ENCODE peak calls at places on chromosomes 4 and X, in nine cellular contexts. One of them, this sample, is unnamed.

GRCh38 chr4:85058551-85058950 is 92.1 kb upstream of the WDFY3 start:
- DNase-seq in endodermal cell: no peak
- DNase-seq in endothelial cell of umbilical vein: no peak
- DNase-seq in choroid plexus epithelial cell: no peak
- DNase-seq in OCI-LY7: no peak
- DNase-seq in A549: no peak
- DNase-seq in cardiac fibroblast: no peak
- DNase-seq in fibroblast of mammary gland: no peak
- DNase-seq in dorsolateral prefrontal cortex: no peak
- DNase-seq in this sample: no peak

GRCh38 chr4:136281889-136282288 is 1250.4 kb downstream of the PCDH18 start:
- DNase-seq in endodermal cell: no peak
- DNase-seq in endothelial cell of umbilical vein: no peak
- DNase-seq in choroid plexus epithelial cell: no peak
- DNase-seq in OCI-LY7: no peak
- DNase-seq in A549: no peak
- DNase-seq in cardiac fibroblast: no peak
- DNase-seq in fibroblast of mammary gland: no peak
- DNase-seq in dorsolateral prefrontal cortex: no peak
- DNase-seq in this sample: no peak

GRCh38 chr4:139560396-139561084 is 4.5 kb upstream of the SETD7 start:
- DNase-seq in endodermal cell: peak
- DNase-seq in endothelial cell of umbilical vein: peak
- DNase-seq in choroid plexus epithelial cell: peak
- DNase-seq in OCI-LY7: peak
- DNase-seq in A549: no peak
- DNase-seq in cardiac fibroblast: no peak
- DNase-seq in fibroblast of mammary gland: no peak
- DNase-seq in dorsolateral prefrontal cortex: peak
- DNase-seq in this sample: no peak

GRCh38 chr4:119897260-119897659 is 169.4 kb downstream of the MAD2L1 start:
- DNase-seq in endodermal cell: no peak
- DNase-seq in endothelial cell of umbilical vein: no peak
- DNase-seq in choroid plexus epithelial cell: no peak
- DNase-seq in OCI-LY7: no peak
- DNase-seq in A549: no peak
- DNase-seq in cardiac fibroblast: no peak
- DNase-seq in fibroblast of mammary gland: no peak
- DNase-seq in dorsolateral prefrontal cortex: no peak
- DNase-seq in this sample: no peak

GRCh38 chr4:48162162-48162561 is 28.1 kb upstream of the TXK start:
- DNase-seq in endodermal cell: no peak
- DNase-seq in endothelial cell of umbilical vein: no peak
- DNase-seq in choroid plexus epithelial cell: peak
- DNase-seq in OCI-LY7: no peak
- DNase-seq in A549: no peak
- DNase-seq in cardiac fibroblast: peak
- DNase-seq in fibroblast of mammary gland: peak
- DNase-seq in dorsolateral prefrontal cortex: peak
- DNase-seq in this sample: no peak

GRCh38 chrX:111447298-111447697 is 35.3 kb upstream of the DCX start:
- DNase-seq in endodermal cell: peak
- DNase-seq in endothelial cell of umbilical vein: no peak
- DNase-seq in choroid plexus epithelial cell: peak
- DNase-seq in OCI-LY7: peak
- DNase-seq in A549: no peak
- DNase-seq in cardiac fibroblast: no peak
- DNase-seq in fibroblast of mammary gland: peak
- DNase-seq in dorsolateral prefrontal cortex: no peak
- DNase-seq in this sample: no peak

GRCh38 chr4:185902654-185903053 is 90.7 kb upstream of the SORBS2 start:
- DNase-seq in endodermal cell: no peak
- DNase-seq in endothelial cell of umbilical vein: no peak
- DNase-seq in choroid plexus epithelial cell: no peak
- DNase-seq in OCI-LY7: no peak
- DNase-seq in A549: no peak
- DNase-seq in cardiac fibroblast: no peak
- DNase-seq in fibroblast of mammary gland: peak
- DNase-seq in dorsolateral prefrontal cortex: no peak
- DNase-seq in this sample: peak

GRCh38 chr4:26803462-26803861 is 57.2 kb upstream of the STIM2 start:
- DNase-seq in endodermal cell: no peak
- DNase-seq in endothelial cell of umbilical vein: no peak
- DNase-seq in choroid plexus epithelial cell: no peak
- DNase-seq in OCI-LY7: no peak
- DNase-seq in A549: no peak
- DNase-seq in cardiac fibroblast: no peak
- DNase-seq in fibroblast of mammary gland: no peak
- DNase-seq in dorsolateral prefrontal cortex: peak
- DNase-seq in this sample: no peak

GRCh38 chr4:3494501-3494900 is 31.4 kb downstream of the DOK7 start:
- DNase-seq in endodermal cell: no peak
- DNase-seq in endothelial cell of umbilical vein: no peak
- DNase-seq in choroid plexus epithelial cell: no peak
- DNase-seq in OCI-LY7: no peak
- DNase-seq in A549: no peak
- DNase-seq in cardiac fibroblast: peak
- DNase-seq in fibroblast of mammary gland: no peak
- DNase-seq in dorsolateral prefrontal cortex: no peak
- DNase-seq in this sample: no peak

GRCh38 chr4:3493720-3494492 is 30.8 kb downstream of the DOK7 start:
- DNase-seq in endodermal cell: peak
- DNase-seq in endothelial cell of umbilical vein: no peak
- DNase-seq in choroid plexus epithelial cell: no peak
- DNase-seq in OCI-LY7: no peak
- DNase-seq in A549: no peak
- DNase-seq in cardiac fibroblast: no peak
- DNase-seq in fibroblast of mammary gland: no peak
- DNase-seq in dorsolateral prefrontal cortex: no peak
- DNase-seq in this sample: no peak

GRCh38 chr4:3491681-3492405 is 28.7 kb downstream of the DOK7 start:
- DNase-seq in endodermal cell: no peak
- DNase-seq in endothelial cell of umbilical vein: no peak
- DNase-seq in choroid plexus epithelial cell: no peak
- DNase-seq in OCI-LY7: no peak
- DNase-seq in A549: no peak
- DNase-seq in cardiac fibroblast: peak
- DNase-seq in fibroblast of mammary gland: peak
- DNase-seq in dorsolateral prefrontal cortex: no peak
- DNase-seq in this sample: no peak

GRCh38 chr4:3495341-3495975 is 32.4 kb downstream of the DOK7 start:
- DNase-seq in endodermal cell: peak
- DNase-seq in endothelial cell of umbilical vein: no peak
- DNase-seq in choroid plexus epithelial cell: no peak
- DNase-seq in OCI-LY7: no peak
- DNase-seq in A549: no peak
- DNase-seq in cardiac fibroblast: no peak
- DNase-seq in fibroblast of mammary gland: no peak
- DNase-seq in dorsolateral prefrontal cortex: no peak
- DNase-seq in this sample: no peak

GRCh38 chr4:3492741-3493719 is 29.9 kb downstream of the DOK7 start:
- DNase-seq in endodermal cell: no peak
- DNase-seq in endothelial cell of umbilical vein: no peak
- DNase-seq in choroid plexus epithelial cell: no peak
- DNase-seq in OCI-LY7: no peak
- DNase-seq in A549: no peak
- DNase-seq in cardiac fibroblast: peak
- DNase-seq in fibroblast of mammary gland: peak
- DNase-seq in dorsolateral prefrontal cortex: no peak
- DNase-seq in this sample: no peak
- H3K4me3 ChIP-seq in endodermal cell: no peak
- H3K4me3 ChIP-seq in endothelial cell of umbilical vein: no peak
- H3K4me3 ChIP-seq in choroid plexus epithelial cell: no peak
- H3K4me3 ChIP-seq in OCI-LY7: no peak
- H3K4me3 ChIP-seq in A549: no peak
- H3K4me3 ChIP-seq in cardiac fibroblast: no peak
- H3K4me3 ChIP-seq in fibroblast of mammary gland: no peak
- H3K4me3 ChIP-seq in dorsolateral prefrontal cortex: no peak
- H3K4me3 ChIP-seq in this sample: no peak

DNA sequence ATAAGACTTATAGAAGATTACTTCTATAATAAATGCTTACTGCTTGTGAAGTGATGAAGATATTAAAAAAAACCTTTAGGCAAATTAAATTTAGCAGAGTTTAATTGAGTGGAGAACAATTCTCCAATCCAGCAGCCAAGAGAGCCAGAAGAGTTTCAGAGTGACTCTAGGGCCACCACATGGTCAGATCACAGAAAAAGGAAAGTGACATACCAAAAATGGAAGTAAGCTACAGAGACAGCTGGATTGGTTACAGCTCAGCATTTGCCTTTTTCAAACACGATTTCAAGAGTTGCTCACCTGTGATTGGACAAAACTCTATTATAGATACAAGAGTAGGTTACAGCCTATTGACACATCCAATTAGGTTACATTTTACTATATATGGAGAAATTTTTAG is 79.0 kb upstream of the TRAM1L1 start:
- DNase-seq in endodermal cell: no peak
- DNase-seq in endothelial cell of umbilical vein: no peak
- DNase-seq in choroid plexus epithelial cell: no peak
- DNase-seq in OCI-LY7: no peak
- DNase-seq in A549: no peak
- DNase-seq in cardiac fibroblast: no peak
- DNase-seq in fibroblast of mammary gland: no peak
- DNase-seq in dorsolateral prefrontal cortex: no peak
- DNase-seq in this sample: no peak
- TF ChIP-seq CTCF in endodermal cell: peak
- TF ChIP-seq CTCF in endothelial cell of umbilical vein: no peak
- TF ChIP-seq CTCF in choroid plexus epithelial cell: no peak
- TF ChIP-seq CTCF in OCI-LY7: no peak
- TF ChIP-seq CTCF in A549: no peak
- TF ChIP-seq CTCF in cardiac fibroblast: no peak
- TF ChIP-seq CTCF in fibroblast of mammary gland: no peak
- TF ChIP-seq CTCF in dorsolateral prefrontal cortex: no peak
- TF ChIP-seq CTCF in this sample: no peak

GRCh38 chr4:53902786-53903185 is 161.6 kb downstream of the CHIC2 start:
- DNase-seq in endodermal cell: no peak
- DNase-seq in endothelial cell of umbilical vein: no peak
- DNase-seq in choroid plexus epithelial cell: no peak
- DNase-seq in OCI-LY7: no peak
- DNase-seq in A549: no peak
- DNase-seq in cardiac fibroblast: no peak
- DNase-seq in fibroblast of mammary gland: peak
- DNase-seq in dorsolateral prefrontal cortex: no peak
- DNase-seq in this sample: no peak

GRCh38 chr4:53906786-53907185 is 157.6 kb downstream of the CHIC2 start:
- DNase-seq in endodermal cell: no peak
- DNase-seq in endothelial cell of umbilical vein: no peak
- DNase-seq in choroid plexus epithelial cell: peak
- DNase-seq in OCI-LY7: no peak
- DNase-seq in A549: no peak
- DNase-seq in cardiac fibroblast: peak
- DNase-seq in fibroblast of mammary gland: no peak
- DNase-seq in dorsolateral prefrontal cortex: no peak
- DNase-seq in this sample: no peak

GRCh38 chr4:53907772-53908171 is 156.6 kb downstream of the CHIC2 start:
- DNase-seq in endodermal cell: no peak
- DNase-seq in endothelial cell of umbilical vein: no peak
- DNase-seq in choroid plexus epithelial cell: no peak
- DNase-seq in OCI-LY7: no peak
- DNase-seq in A549: no peak
- DNase-seq in cardiac fibroblast: no peak
- DNase-seq in fibroblast of mammary gland: no peak
- DNase-seq in dorsolateral prefrontal cortex: no peak
- DNase-seq in this sample: no peak

GRCh38 chr4:53905935-53906377 is 158.4 kb downstream of the CHIC2 start:
- DNase-seq in endodermal cell: peak
- DNase-seq in endothelial cell of umbilical vein: no peak
- DNase-seq in choroid plexus epithelial cell: peak
- DNase-seq in OCI-LY7: peak
- DNase-seq in A549: no peak
- DNase-seq in cardiac fibroblast: peak
- DNase-seq in fibroblast of mammary gland: peak
- DNase-seq in dorsolateral prefrontal cortex: peak
- DNase-seq in this sample: peak

GRCh38 chr4:53905281-53905934 is 159.0 kb downstream of the CHIC2 start:
- DNase-seq in endodermal cell: no peak
- DNase-seq in endothelial cell of umbilical vein: no peak
- DNase-seq in choroid plexus epithelial cell: peak
- DNase-seq in OCI-LY7: no peak
- DNase-seq in A549: no peak
- DNase-seq in cardiac fibroblast: peak
- DNase-seq in fibroblast of mammary gland: no peak
- DNase-seq in dorsolateral prefrontal cortex: no peak
- DNase-seq in this sample: no peak
- H3K4me3 ChIP-seq in endodermal cell: peak
- H3K4me3 ChIP-seq in endothelial cell of umbilical vein: no peak
- H3K4me3 ChIP-seq in choroid plexus epithelial cell: no peak
- H3K4me3 ChIP-seq in OCI-LY7: no peak
- H3K4me3 ChIP-seq in A549: no peak
- H3K4me3 ChIP-seq in cardiac fibroblast: no peak
- H3K4me3 ChIP-seq in fibroblast of mammary gland: no peak
- H3K4me3 ChIP-seq in dorsolateral prefrontal cortex: peak
- H3K4me3 ChIP-seq in this sample: no peak

GRCh38 chrX:410296-410695 is 23.6 kb upstream of the PPP2R3B start:
- DNase-seq in endodermal cell: no peak
- DNase-seq in endothelial cell of umbilical vein: no peak
- DNase-seq in choroid plexus epithelial cell: no peak
- DNase-seq in OCI-LY7: no peak
- DNase-seq in A549: no peak
- DNase-seq in cardiac fibroblast: no peak
- DNase-seq in fibroblast of mammary gland: no peak
- DNase-seq in dorsolateral prefrontal cortex: no peak
- DNase-seq in this sample: no peak

GRCh38 chrX:418927-419729 is 32.4 kb upstream of the PPP2R3B start:
- DNase-seq in endodermal cell: no peak
- DNase-seq in endothelial cell of umbilical vein: no peak
- DNase-seq in choroid plexus epithelial cell: no peak
- DNase-seq in OCI-LY7: no peak
- DNase-seq in A549: no peak
- DNase-seq in cardiac fibroblast: no peak
- DNase-seq in fibroblast of mammary gland: no peak
- DNase-seq in dorsolateral prefrontal cortex: no peak
- DNase-seq in this sample: no peak

DNA sequence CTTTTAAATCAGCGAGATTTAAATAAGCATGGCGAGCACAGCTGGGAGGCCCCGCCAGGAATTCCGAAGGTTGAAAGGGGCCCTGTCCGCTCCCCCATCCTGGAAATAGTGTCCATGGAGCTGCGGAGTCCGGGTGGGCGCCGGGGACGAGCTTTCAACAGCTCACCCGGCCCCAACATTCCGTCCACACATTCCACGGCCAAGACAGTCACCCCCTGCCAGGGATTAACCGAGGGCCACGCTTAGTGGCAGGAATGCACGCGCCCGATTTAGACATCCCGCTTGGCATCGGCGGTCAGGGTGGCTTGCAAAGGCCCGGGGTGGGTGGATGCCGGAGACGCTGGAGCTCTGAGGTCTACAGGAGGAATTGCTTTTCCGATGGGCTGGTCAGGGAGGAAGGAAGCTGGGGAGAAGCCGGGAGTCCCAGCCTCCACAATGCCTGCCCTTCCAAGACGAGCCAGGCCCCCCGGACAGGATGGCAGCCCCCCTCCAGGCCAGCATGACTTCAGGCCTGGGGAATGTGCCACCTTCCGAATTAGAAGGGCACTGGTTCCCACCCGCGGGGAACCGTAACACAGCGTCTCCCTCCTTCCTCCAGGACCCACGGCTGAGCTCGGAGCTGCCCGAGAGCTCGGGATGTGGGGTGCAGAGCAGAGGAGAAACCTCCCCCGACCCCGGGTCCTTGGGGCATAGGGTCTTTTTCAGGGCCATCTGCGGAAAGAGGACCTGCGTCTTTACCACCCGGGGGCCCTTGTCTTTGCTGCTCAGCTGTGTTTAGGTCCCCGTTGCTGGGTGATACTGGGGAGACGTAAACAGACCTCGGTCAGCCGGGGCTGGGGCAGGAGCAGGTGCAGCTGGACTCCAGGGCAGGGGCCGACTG is 26.9 kb upstream of the PPP2R3B start:
- DNase-seq in endodermal cell: peak
- DNase-seq in endothelial cell of umbilical vein: peak
- DNase-seq in choroid plexus epithelial cell: peak
- DNase-seq in OCI-LY7: no peak
- DNase-seq in A549: no peak
- DNase-seq in cardiac fibroblast: peak
- DNase-seq in fibroblast of mammary gland: no peak
- DNase-seq in dorsolateral prefrontal cortex: no peak
- DNase-seq in this sample: no peak
- TF ChIP-seq CTCF in endodermal cell: peak
- TF ChIP-seq CTCF in endothelial cell of umbilical vein: no peak
- TF ChIP-seq CTCF in choroid plexus epithelial cell: peak
- TF ChIP-seq CTCF in OCI-LY7: no peak
- TF ChIP-seq CTCF in A549: no peak
- TF ChIP-seq CTCF in cardiac fibroblast: peak
- TF ChIP-seq CTCF in fibroblast of mammary gland: no peak
- TF ChIP-seq CTCF in dorsolateral prefrontal cortex: no peak
- TF ChIP-seq CTCF in this sample: peak